ENCODE peak calls at places on chromosomes 3 and 15, in seven cellular contexts. T is adrenal gland, L is ovary, F is GM12891, K is uterus, G is Peyer's patch, J is heart left ventricle. R is an unnamed sample.

GRCh38 chr15:80804970-80805495 is 25.9 kb downstream of the CEMIP start:
- DNase-seq in T (no peak), L (no peak), F (no peak), K (no peak), G (no peak), J (no peak), R (no peak)

GRCh38 chr3:124597273-124597672 is 133.0 kb upstream of the UMPS start:
- DNase-seq in T (no peak), L (no peak), F (no peak), K (no peak), G (no peak), J (peak), R (no peak)

GRCh38 chr3:10843378-10843777 is 27.4 kb downstream of the SLC6A11 start:
- DNase-seq in T (no peak), L (no peak), F (no peak), K (no peak), G (no peak), J (no peak), R (no peak)

GRCh38 chr3:14358426-14359211 is 43.8 kb upstream of the SLC6A6 start:
- DNase-seq in T (no peak), L (peak), F (no peak), K (peak), G (no peak), J (peak), R (no peak)

GRCh38 chr3:127035672-127036071 is 52.8 kb downstream of the PLXNA1 start:
- DNase-seq in T (peak), L (peak), F (no peak), K (peak), G (peak), J (peak), R (peak)

GRCh38 chr3:142542054-142542453 is 36.5 kb downstream of the ATR start:
- DNase-seq in T (no peak), L (no peak), F (no peak), K (no peak), G (no peak), J (no peak), R (peak)

GRCh38 chr15:96340611-96341464 is 10.3 kb downstream of the NR2F2 start:
- DNase-seq in T (peak), L (peak), F (no peak), K (peak), G (no peak), J (no peak), R (no peak)

GRCh38 chr3:133927543-133928066 is 31.9 kb upstream of the RAB6B start:
- DNase-seq in T (peak), L (peak), F (peak), K (no peak), G (peak), J (peak), R (peak)

GRCh38 chr15:22936577-22937472 is 43.3 kb downstream of the CYFIP1 start:
- DNase-seq in T (no peak), L (no peak), F (peak), K (no peak), G (peak), J (no peak), R (no peak)

GRCh38 chr3:117063910-117064309 is 354.3 kb downstream of the TUSC7 start:
- DNase-seq in T (no peak), L (no peak), F (no peak), K (no peak), G (no peak), J (no peak), R (no peak)

GRCh38 chr3:24387493-24387892 is 107.2 kb downstream of the THRB start:
- DNase-seq in T (no peak), L (no peak), F (no peak), K (no peak), G (no peak), J (no peak), R (no peak)

GRCh38 chr3:4834403-4834866 is 144.8 kb upstream of the BHLHE40 start:
- DNase-seq in T (no peak), L (no peak), F (no peak), K (no peak), G (peak), J (no peak), R (no peak)

GRCh38 chr3:124887177-124887995 is at the start of gene ITGB5:
- DNase-seq in T (peak), L (peak), F (peak), K (peak), G (no peak), J (peak), R (peak)

GRCh38 chr3:12869025-12869695 is 27.8 kb upstream of the RPL32 start:
- DNase-seq in T (peak), L (peak), F (peak), K (peak), G (peak), J (peak), R (peak)

GRCh38 chr3:197168606-197169005 is 129.8 kb downstream of the DLG1 start:
- DNase-seq in T (no peak), L (no peak), F (no peak), K (no peak), G (no peak), J (no peak), R (no peak)

GRCh38 chr3:97720417-97720816 is 44.1 kb upstream of the ARL6 start:
- DNase-seq in T (no peak), L (no peak), F (no peak), K (no peak), G (no peak), J (no peak), R (no peak)

GRCh38 chr15:52117549-52117948 is 5.0 kb upstream of the BCL2L10 start:
- DNase-seq in T (no peak), L (no peak), F (no peak), K (no peak), G (no peak), J (no peak), R (no peak)

GRCh38 chr3:24963762-24964625 is 464.1 kb upstream of the RARB start:
- DNase-seq in T (no peak), L (no peak), F (no peak), K (no peak), G (no peak), J (no peak), R (no peak)

GRCh38 chr15:49370782-49371181 is 52.3 kb upstream of the FGF7 start:
- DNase-seq in T (no peak), L (no peak), F (no peak), K (no peak), G (no peak), J (no peak), R (peak)

GRCh38 chr3:171066216-171066615 is 39.7 kb upstream of the SLC2A2 start:
- DNase-seq in T (no peak), L (no peak), F (no peak), K (no peak), G (no peak), J (no peak), R (no peak)

GRCh38 chr15:98824595-98824994 is 176.3 kb downstream of the IGF1R start:
- DNase-seq in T (no peak), L (no peak), F (no peak), K (no peak), G (no peak), J (no peak), R (no peak)

GRCh38 chr3:55482496-55483195 is 4.5 kb downstream of the WNT5A start:
- DNase-seq in T (no peak), L (peak), F (no peak), K (peak), G (no peak), J (no peak), R (no peak)

GRCh38 chr3:140972833-140973232 is 31.2 kb downstream of the SLC25A36 start:
- DNase-seq in T (no peak), L (no peak), F (no peak), K (no peak), G (no peak), J (no peak), R (peak)

GRCh38 chr15:48682949-48683651 is 37.6 kb upstream of the FBN1 start:
- DNase-seq in T (peak), L (no peak), F (no peak), K (peak), G (no peak), J (peak), R (peak)

GRCh38 chr3:143831208-143831607 is 17.1 kb downstream of the SLC9A9 start:
- DNase-seq in T (no peak), L (no peak), F (no peak), K (no peak), G (no peak), J (no peak), R (no peak)

DNA sequence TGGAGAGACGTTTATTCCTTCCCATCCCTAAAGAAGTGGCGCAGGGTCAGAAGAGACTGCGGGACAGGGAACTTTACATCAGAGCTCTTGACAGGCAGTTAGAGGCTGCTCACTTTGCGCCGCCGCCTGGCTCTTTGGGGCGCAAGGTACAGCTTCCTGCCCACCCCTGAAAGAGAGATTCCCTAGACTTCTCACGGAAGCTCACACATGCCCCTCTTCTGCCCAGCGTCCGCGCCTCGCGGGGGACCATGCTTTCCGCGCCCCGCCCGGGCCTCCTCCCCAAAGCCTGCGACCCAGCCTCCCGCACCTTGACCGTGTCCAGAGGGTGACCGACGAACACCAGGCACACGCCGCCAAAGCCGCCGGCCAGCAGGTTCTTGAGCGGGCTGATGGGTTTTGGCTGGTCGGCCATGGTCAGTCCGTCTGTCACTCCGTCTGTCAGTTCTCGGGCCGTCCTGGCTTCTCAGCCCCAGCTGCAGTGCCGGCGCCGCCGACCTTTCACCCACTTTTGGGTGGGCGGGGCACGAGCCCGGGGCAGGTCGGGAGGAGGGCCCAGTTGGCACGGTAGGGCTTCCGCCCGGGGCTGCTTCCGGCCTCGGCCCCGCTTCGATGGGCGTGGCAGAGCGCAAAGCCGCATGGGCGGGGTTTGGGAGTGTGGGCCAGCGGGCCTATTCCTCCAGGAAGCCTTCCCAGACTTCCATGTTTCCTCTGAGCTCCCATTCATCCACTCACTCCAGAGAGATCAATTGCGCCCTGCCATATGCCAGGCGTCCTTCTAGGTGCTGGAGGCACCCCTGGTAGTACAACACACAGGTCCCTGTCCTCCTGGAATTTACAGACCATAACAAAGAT is at the start of gene SLC25A20:
- DNase-seq in T (peak), L (peak), F (peak), K (peak), G (peak), J (peak), R (peak)
- TF ChIP-seq POLR2A in T (no peak), L (peak), F (peak), K (peak), G (peak), J (no peak), R (peak)

GRCh38 chr15:69153067-69153466 is 7.4 kb upstream of the GLCE start:
- DNase-seq in T (no peak), L (no peak), F (no peak), K (no peak), G (no peak), J (no peak), R (no peak)

GRCh38 chr15:69158201-69158842 is 2.1 kb upstream of the GLCE start:
- DNase-seq in T (no peak), L (no peak), F (no peak), K (no peak), G (no peak), J (no peak), R (peak)

GRCh38 chr15:69154026-69154425 is 6.4 kb upstream of the GLCE start:
- DNase-seq in T (no peak), L (no peak), F (no peak), K (no peak), G (no peak), J (no peak), R (no peak)

GRCh38 chr15:69156726-69157381 is 3.6 kb upstream of the GLCE start:
- DNase-seq in T (no peak), L (no peak), F (no peak), K (no peak), G (no peak), J (no peak), R (no peak)

DNA sequence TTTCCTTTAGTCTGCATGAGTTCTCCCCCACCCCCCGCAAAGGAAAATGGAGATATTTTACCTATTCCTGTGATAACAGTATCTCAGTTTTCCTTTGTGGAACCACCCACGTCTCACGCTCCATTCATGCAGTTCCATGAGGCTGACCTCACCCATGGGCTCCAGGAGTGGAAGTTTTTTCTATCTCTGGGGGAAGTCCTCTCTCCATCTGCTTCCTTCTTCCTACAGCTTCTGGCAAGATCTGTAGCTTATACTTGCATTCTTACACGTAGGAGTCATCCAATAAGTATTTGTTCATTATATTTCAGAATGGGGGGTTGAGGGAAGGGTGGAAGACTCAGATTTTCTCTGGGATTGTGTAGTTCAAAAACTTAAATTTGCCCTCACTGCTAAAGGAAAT is 5.8 kb upstream of the GLCE start:
- DNase-seq in T (no peak), L (no peak), F (no peak), K (no peak), G (no peak), J (no peak), R (no peak)
- TF ChIP-seq POLR2A in T (no peak), L (no peak), F (no peak), K (no peak), G (no peak), J (no peak), R (no peak)

GRCh38 chr3:184188080-184188479 is 2.1 kb downstream of the ABCF3 start:
- DNase-seq in T (peak), L (no peak), F (no peak), K (no peak), G (no peak), J (no peak), R (no peak)

GRCh38 chr3:184184546-184185234 is 1.3 kb upstream of the ABCF3 start:
- DNase-seq in T (no peak), L (no peak), F (no peak), K (no peak), G (no peak), J (no peak), R (peak)

GRCh38 chr3:184186902-184187207 is 856 bp downstream of the ABCF3 start:
- DNase-seq in T (no peak), L (no peak), F (no peak), K (no peak), G (no peak), J (no peak), R (peak)

GRCh38 chr3:184185461-184186183 is 377 bp upstream of the ABCF3 start:
- DNase-seq in T (peak), L (peak), F (peak), K (peak), G (peak), J (peak), R (peak)

DNA sequence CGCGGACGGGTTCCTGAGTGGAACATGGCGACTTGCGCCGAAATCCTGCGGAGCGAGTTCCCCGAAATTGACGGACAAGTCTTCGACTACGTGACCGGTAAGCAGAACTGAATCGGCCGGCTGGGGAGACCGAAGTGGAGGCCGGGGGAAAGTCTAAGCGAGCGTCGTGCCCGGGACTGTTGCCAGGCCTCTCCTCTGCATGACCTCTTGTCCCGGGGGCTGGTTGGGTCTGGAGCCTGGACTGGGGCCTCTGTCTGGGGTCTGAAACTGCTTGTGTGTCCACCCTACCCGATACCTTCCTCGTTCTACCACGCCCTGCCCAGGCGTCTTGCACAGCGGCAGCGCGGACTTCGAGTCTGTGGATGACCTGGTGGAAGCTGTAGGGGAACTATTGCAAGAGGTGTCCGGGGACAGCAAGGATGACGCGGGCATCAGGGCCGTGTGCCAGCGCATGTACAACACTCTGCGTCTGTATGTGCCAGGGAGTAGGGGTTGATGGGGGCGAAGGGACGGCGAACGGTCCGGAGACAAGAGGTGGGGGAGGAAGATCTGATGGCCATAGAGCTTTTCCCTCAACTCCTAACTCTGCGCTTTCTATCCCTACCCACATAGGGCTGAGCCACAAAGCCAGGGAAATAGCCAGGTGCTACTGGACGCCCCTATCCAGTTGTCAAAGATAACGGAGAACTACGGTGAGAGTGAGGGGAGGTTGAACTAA is at the start of gene ABCF3:
- DNase-seq in T (peak), L (no peak), F (no peak), K (peak), G (no peak), J (peak), R (peak)
- TF ChIP-seq POLR2A in T (peak), L (peak), F (peak), K (peak), G (peak), J (peak), R (peak)

DNA sequence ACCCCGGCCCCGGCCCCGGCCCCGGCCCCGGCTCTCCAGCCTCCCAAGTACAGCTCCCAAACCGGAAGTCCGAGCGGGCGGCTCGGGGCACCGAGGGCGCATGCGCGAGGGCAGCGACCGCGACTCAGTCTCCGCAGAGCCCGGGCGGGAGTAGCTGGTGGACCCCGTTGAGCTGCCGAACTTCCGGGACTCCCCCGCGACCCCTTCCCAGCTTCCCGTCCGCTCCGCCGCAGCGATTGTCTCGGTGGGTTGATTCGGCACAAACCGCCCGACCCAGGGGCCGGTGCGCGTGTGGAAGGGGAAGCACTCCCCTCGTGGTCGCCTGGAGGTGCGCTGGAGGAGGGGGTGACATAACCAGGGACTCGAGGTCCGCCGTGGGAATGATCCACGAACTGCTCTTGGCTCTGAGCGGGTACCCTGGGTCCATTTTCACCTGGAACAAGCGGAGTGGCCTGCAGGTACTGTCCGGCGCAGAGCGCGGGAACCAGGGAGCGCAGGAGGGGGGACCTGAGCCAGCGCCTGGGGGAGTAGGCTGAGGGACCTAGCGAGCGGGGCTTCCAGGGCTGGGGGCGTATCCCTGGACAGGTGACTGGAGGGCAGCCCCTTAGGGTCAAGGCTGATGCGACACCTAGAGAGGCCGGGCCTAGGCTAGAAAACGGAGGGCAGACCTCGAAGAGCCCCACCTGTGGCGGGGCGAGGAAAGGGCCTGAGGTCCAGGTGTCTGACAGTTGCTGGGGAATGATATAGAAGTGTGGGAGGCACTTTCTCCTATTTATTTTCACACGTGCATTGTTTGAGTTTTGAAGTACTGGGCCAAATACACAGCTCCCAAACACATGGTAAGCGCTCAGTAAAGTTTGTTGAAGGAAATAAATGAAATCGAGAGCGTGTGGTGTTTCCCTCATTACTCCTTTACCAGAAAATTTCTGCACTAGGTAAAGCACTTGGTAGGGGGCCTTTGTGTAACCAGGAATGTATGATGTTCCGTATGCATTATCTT is at the start of the genes TUBGCP4 and ZSCAN29:
- DNase-seq in T (peak), L (peak), F (peak), K (peak), G (peak), J (peak), R (peak)
- TF ChIP-seq POLR2A in T (no peak), L (no peak), F (peak), K (peak), G (no peak), J (no peak), R (peak)

GRCh38 chr3:71330505-71330904 is 253.0 kb downstream of the FOXP1 start:
- DNase-seq in T (no peak), L (no peak), F (no peak), K (no peak), G (no peak), J (no peak), R (no peak)

GRCh38 chr3:71330909-71331308 is 252.6 kb downstream of the FOXP1 start:
- DNase-seq in T (no peak), L (no peak), F (no peak), K (no peak), G (no peak), J (no peak), R (no peak)

GRCh38 chr3:71323558-71323957 is 260.0 kb downstream of the FOXP1 start:
- DNase-seq in T (no peak), L (no peak), F (no peak), K (no peak), G (no peak), J (no peak), R (no peak)

GRCh38 chr3:71328917-71329316 is 254.6 kb downstream of the FOXP1 start:
- DNase-seq in T (no peak), L (no peak), F (no peak), K (no peak), G (no peak), J (no peak), R (no peak)

DNA sequence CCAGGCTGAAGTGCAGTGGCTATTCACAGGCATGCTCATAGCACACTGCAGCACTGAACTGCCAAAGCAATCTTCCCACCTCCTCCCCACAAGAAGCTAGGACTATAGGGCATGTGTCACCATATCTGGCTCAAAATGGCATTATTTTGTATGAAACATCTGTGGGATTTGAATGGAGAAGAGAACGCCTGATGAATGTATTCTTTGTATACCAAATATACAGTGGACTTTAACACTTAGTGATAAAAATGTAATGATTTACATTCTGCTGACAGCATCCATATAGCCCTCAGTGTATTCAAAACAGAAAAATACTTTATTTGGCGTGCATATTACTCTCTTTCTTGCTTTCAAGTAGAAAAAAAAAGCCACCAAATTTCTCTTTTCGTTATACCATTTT is 257.8 kb downstream of the FOXP1 start:
- DNase-seq in T (no peak), L (no peak), F (no peak), K (no peak), G (no peak), J (no peak), R (no peak)
- TF ChIP-seq POLR2A in T (no peak), L (no peak), F (no peak), K (no peak), G (no peak), J (no peak), R (no peak)

GRCh38 chr3:195154793-195155535 is 116.0 kb downstream of the XXYLT1 start:
- DNase-seq in T (peak), L (peak), F (no peak), K (peak), G (peak), J (peak), R (peak)
- TF ChIP-seq POLR2A in T (no peak), L (no peak), F (no peak), K (no peak), G (no peak), J (no peak), R (no peak)